ENCODE peak calls at places on chromosomes 2 and 18, in four cellular contexts. G is IMR-90, V is progenitor cell of endocrine pancreas, E is colonic mucosa. J is an unnamed sample.
A peak's percentile ranks its signal among the peaks of the same experiment; 100 is the strongest.

GRCh38 chr2:65228249-65228750 is 669 bp downstream of the ACTR2 start:
- DNase-seq in G (peak; percentile 39), V (no peak), E (peak; percentile 34), J (no peak)

GRCh38 chr2:100278986-100279385 is 43.3 kb downstream of the LONRF2 start:
- DNase-seq in G (no peak), V (no peak), E (no peak), J (no peak)

GRCh38 chr2:206558492-206558891 is 83.8 kb upstream of the FAM237A start:
- DNase-seq in G (peak; percentile 20), V (no peak), E (no peak), J (no peak)

GRCh38 chr2:109689973-109690372 is 75.8 kb downstream of the SOWAHC start:
- DNase-seq in G (no peak), V (no peak), E (no peak), J (no peak)

GRCh38 chr18:78296152-78296551 is 683.5 kb upstream of the SALL3 start:
- DNase-seq in G (no peak), V (no peak), E (no peak), J (no peak)

GRCh38 chr2:130967020-130967495 is 126.2 kb downstream of the FAM168B start:
- DNase-seq in G (no peak), V (no peak), E (no peak), J (no peak)

GRCh38 chr2:68828887-68829708 is 42.1 kb downstream of the BMP10 start:
- DNase-seq in G (peak; percentile 96), V (no peak), E (peak; percentile 97), J (no peak)

GRCh38 chr2:179884193-179884592 is 22.8 kb upstream of the ZNF385B start:
- DNase-seq in G (no peak), V (no peak), E (no peak), J (no peak)

GRCh38 chr2:208466133-208466919 is 59.7 kb downstream of the PTH2R start:
- DNase-seq in G (peak; percentile 0), V (peak; percentile 36), E (peak; percentile 39), J (peak; percentile 46)

GRCh38 chr2:171822520-171823297 is 71.3 kb downstream of the SLC25A12 start:
- DNase-seq in G (peak; percentile 19), V (no peak), E (no peak), J (no peak)

GRCh38 chr18:48106976-48107781 is 176.7 kb upstream of the SMAD2 start:
- DNase-seq in G (no peak), V (no peak), E (peak; percentile 70), J (no peak)

GRCh38 chr2:26503238-26503880 is 25.4 kb upstream of the OTOF start:
- DNase-seq in G (peak; percentile 11), V (peak; percentile 82), E (peak; percentile 88), J (peak; percentile 92)

GRCh38 chr18:22043837-22044236 is 125.6 kb upstream of the GATA6 start:
- DNase-seq in G (no peak), V (no peak), E (no peak), J (no peak)

GRCh38 chr2:86622409-86622877 is 1.2 kb downstream of the RNF103 start:
- DNase-seq in G (peak; percentile 10), V (no peak), E (peak; percentile 42), J (peak; percentile 18)

GRCh38 chr2:64857581-64858471 is 131.4 kb upstream of the SLC1A4 start:
- DNase-seq in G (peak; percentile 60), V (no peak), E (peak; percentile 44), J (no peak)

GRCh38 chr2:165681841-165682240 is 112.2 kb downstream of the GALNT3 start:
- DNase-seq in G (no peak), V (no peak), E (no peak), J (no peak)

GRCh38 chr2:88517759-88518201 is 65.3 kb upstream of the FOXI3 start:
- DNase-seq in G (no peak), V (no peak), E (no peak), J (peak; percentile 26)

GRCh38 chr2:20172273-20173052 is 52.5 kb downstream of the SDC1 start:
- DNase-seq in G (no peak), V (no peak), E (no peak), J (no peak)

GRCh38 chr2:51638811-51639210 is 606.9 kb upstream of the NRXN1 start:
- DNase-seq in G (peak; percentile 19), V (no peak), E (no peak), J (no peak)

GRCh38 chr2:52904511-52904910 is 863.1 kb upstream of the CHAC2 start:
- DNase-seq in G (peak; percentile 26), V (no peak), E (no peak), J (no peak)

GRCh38 chr2:212721026-212721451 is 182.4 kb upstream of the ERBB4 start:
- DNase-seq in G (no peak), V (no peak), E (no peak), J (no peak)

GRCh38 chr2:223481486-223481885 is 120.7 kb downstream of the SCG2 start:
- DNase-seq in G (no peak), V (no peak), E (no peak), J (no peak)

GRCh38 chr2:210421916-210422315 is 54.6 kb downstream of the LANCL1 start:
- DNase-seq in G (peak; percentile 16), V (no peak), E (no peak), J (no peak)

GRCh38 chr2:38037757-38038615 is 38.0 kb downstream of the CYP1B1 start:
- DNase-seq in G (peak; percentile 47), V (no peak), E (no peak), J (peak; percentile 54)

GRCh38 chr18:76689646-76690264 is 132.6 kb upstream of the ZNF236 start:
- DNase-seq in G (no peak), V (no peak), E (no peak), J (no peak)

GRCh38 chr18:9263264-9263663 is 71.3 kb upstream of the TWSG1 start:
- DNase-seq in G (no peak), V (no peak), E (no peak), J (no peak)

GRCh38 chr18:3615374-3615773 is 165.4 kb downstream of the TGIF1 start:
- DNase-seq in G (no peak), V (no peak), E (no peak), J (no peak)

DNA sequence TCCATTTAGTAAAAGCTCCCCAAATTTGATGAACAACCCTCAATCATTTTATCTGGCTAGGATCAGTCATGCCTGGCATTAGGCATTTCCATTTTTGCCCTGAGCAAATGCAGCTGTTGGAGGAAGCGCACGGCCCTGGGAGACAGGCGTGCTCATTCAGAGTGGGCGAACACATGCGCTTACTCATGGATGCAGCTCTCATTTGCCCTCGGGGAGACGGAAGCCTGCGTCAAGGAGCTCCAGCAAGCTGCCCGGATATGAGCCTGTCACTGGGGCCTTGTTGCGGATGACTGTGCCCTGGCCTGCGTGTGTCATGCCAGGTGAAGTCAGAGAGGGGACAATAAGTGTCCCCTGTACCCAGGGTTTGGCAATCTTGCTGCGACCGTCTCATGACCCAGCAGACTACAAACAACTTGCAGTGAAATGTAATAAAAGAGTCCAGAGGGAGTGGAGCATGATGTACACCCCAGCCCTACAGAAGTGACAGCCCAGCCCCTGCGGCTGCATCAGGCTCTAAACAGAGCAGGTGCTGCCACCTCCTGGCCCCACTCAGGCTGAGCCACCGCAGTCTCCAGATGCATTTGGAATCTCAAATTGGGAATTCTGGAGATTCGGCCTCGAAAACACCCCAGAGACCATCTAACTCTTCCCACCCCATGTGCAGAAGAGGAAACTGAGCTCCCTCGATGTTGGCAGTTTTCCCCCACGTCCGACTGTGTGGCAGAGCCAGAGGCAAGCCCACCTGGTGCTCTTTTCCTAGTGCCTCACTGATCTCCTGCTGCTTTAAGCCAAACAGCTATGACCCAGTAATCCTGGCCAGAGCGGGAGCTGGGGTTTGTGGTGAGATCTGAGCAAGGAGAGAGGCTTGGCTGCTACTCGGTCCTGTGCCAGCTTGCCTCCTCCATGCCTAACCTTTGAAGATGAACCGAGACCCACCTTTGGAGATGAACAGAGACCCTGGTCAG is 105.0 kb upstream of the ALK start:
- DNase-seq in G (peak; percentile 22), V (peak; percentile 38), E (no peak), J (peak; percentile 73)
- TF ChIP-seq CTCF in G (peak; percentile 56), V (peak; percentile 82), E (peak; percentile 38), J (peak; percentile 60)

DNA sequence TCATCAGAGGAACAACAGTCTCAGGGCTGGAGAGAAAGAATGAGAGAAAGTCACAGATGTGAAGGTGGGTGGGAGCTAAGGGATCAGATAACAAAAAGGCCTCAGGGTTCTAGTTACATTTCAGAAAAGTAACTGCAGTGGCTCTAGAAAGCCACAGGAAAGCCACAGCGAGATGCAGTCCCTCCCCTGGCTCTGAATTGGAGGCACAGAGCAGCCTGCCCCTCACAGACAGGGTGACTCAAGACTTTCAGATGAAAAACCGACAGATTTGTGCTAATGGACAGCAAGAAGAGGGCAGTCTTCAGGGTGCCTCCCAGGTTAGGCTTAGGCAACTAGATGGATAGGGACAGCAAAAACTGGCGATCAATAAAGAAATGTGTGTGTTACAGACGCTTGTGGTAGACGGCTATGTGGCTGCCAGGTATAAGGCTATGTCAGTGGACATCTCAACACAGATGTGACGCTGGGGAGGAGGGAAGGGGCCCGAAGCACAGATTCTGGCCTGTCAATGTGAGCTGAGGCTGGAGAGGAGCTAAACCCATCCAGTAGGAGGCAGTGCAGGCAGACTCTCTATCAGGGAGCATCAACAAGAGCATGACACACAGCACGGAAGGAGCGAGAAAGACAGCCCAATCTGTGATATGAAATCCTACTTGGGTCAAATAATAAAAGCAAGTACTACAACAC is 26.2 kb downstream of the UNC50 start:
- DNase-seq in G (no peak), V (no peak), E (no peak), J (peak; percentile 72)
- TF ChIP-seq CTCF in G (peak; percentile 23), V (peak; percentile 36), E (no peak), J (peak; percentile 21)

DNA sequence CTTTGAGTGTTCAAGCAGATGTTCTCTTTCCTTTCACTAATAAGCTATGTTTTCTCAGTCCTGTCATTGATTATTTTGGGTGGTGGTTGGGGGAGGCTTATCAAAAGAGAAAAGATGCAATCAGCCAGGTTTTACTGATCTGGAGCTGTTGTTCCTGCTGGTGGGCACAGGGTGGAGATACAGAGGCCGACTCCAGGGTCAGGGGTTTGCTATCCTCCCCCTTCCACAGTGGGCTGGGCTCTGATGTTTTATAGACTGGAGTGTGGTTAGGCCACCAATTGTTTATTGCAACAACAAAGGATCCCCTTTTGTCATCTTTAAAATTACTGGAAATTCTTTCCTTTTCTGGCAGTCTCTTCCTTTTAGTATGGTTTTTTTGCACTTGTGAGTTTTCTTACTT is 120.5 kb downstream of the TANC1 start:
- DNase-seq in G (no peak), V (no peak), E (no peak), J (peak; percentile 38)
- TF ChIP-seq CTCF in G (no peak), V (peak; percentile 24), E (no peak), J (no peak)

GRCh38 chr2:113705982-113706523 is 50.4 kb downstream of the SLC35F5 start:
- DNase-seq in G (no peak), V (no peak), E (no peak), J (no peak)

GRCh38 chr2:113699048-113699447 is 57.4 kb downstream of the SLC35F5 start:
- DNase-seq in G (no peak), V (no peak), E (no peak), J (no peak)

GRCh38 chr2:113703404-113704299 is 52.8 kb downstream of the SLC35F5 start:
- DNase-seq in G (no peak), V (no peak), E (peak; percentile 63), J (no peak)

GRCh38 chr2:113697516-113697915 is 58.9 kb downstream of the SLC35F5 start:
- DNase-seq in G (no peak), V (no peak), E (no peak), J (no peak)

GRCh38 chr2:113700186-113700841 is 56.1 kb downstream of the SLC35F5 start:
- DNase-seq in G (peak; percentile 15), V (no peak), E (no peak), J (peak; percentile 28)
- TF ChIP-seq CTCF in G (peak; percentile 17), V (no peak), E (peak; percentile 20), J (no peak)

GRCh38 chr2:106638043-106638442 is 150.9 kb downstream of the CD8B2 start:
- DNase-seq in G (peak; percentile 1), V (no peak), E (no peak), J (no peak)
- TF ChIP-seq CTCF in G (peak; percentile 33), V (peak; percentile 66), E (peak; percentile 24), J (peak; percentile 9)